ENCODE peak calls at places on chromosomes 13 and 19, in five cellular contexts. H is GM12878, I is SK-N-SH, K is HepG2, R is K562. X is an unnamed sample.

GRCh38 chr19:7595466-7596133 is at the start of gene CAMSAP3:
- DNase-seq in H (no peak), I (peak; percentile 90), K (peak; percentile 64), R (peak; percentile 56), X (peak; percentile 38)

GRCh38 chr13:43261018-43261417 is 237.6 kb downstream of the DNAJC15 start:
- DNase-seq in H (no peak), I (no peak), K (no peak), R (no peak), X (no peak)

GRCh38 chr19:50719566-50719965 is at the start of gene SHANK1:
- DNase-seq in H (no peak), I (peak; percentile 88), K (no peak), R (peak; percentile 40), X (no peak)

GRCh38 chr19:53977429-53977990 is 13.9 kb upstream of the CACNG6 start:
- DNase-seq in H (no peak), I (peak; percentile 81), K (peak; percentile 71), R (peak; percentile 75), X (peak; percentile 71)

GRCh38 chr19:29277107-29277506 is 64.2 kb upstream of the UQCRFS1 start:
- DNase-seq in H (peak; percentile 19), I (no peak), K (no peak), R (peak; percentile 27), X (no peak)

GRCh38 chr13:41976491-41976890 is 15.6 kb upstream of the VWA8 start:
- DNase-seq in H (no peak), I (no peak), K (no peak), R (no peak), X (no peak)

GRCh38 chr19:11168568-11168967 is 13.0 kb upstream of the SPC24 start:
- DNase-seq in H (no peak), I (no peak), K (no peak), R (no peak), X (no peak)

GRCh38 chr13:109670776-109671175 is 115.6 kb downstream of the IRS2 start:
- DNase-seq in H (no peak), I (no peak), K (no peak), R (no peak), X (no peak)

GRCh38 chr19:11196406-11197287 is 698 bp downstream of the KANK2 start:
- DNase-seq in H (no peak), I (peak; percentile 85), K (no peak), R (peak; percentile 69), X (no peak)

GRCh38 chr13:95192998-95193397 is 108.3 kb downstream of the ABCC4 start:
- DNase-seq in H (no peak), I (no peak), K (no peak), R (no peak), X (no peak)

GRCh38 chr19:49442793-49443365 is 1.6 kb upstream of the SLC17A7 start:
- DNase-seq in H (no peak), I (peak; percentile 91), K (peak; percentile 86), R (peak; percentile 91), X (no peak)

GRCh38 chr13:33153421-33154381 is 131.9 kb downstream of the STARD13 start:
- DNase-seq in H (no peak), I (no peak), K (peak; percentile 10), R (no peak), X (no peak)

GRCh38 chr13:46648166-46648607 is 95.2 kb downstream of the LRCH1 start:
- DNase-seq in H (no peak), I (no peak), K (peak; percentile 53), R (peak; percentile 4), X (no peak)

GRCh38 chr13:35512271-35512920 is 35.9 kb upstream of the MAB21L1 start:
- DNase-seq in H (no peak), I (no peak), K (no peak), R (no peak), X (peak; percentile 65)

GRCh38 chr13:21616205-21616604 is 12.2 kb upstream of the MICU2 start:
- DNase-seq in H (no peak), I (no peak), K (no peak), R (no peak), X (no peak)

GRCh38 chr19:40804783-40805242 is 5.8 kb downstream of the EGLN2 start:
- DNase-seq in H (no peak), I (no peak), K (no peak), R (no peak), X (no peak)

GRCh38 chr19:6424190-6424938 is at the start of gene KHSRP:
- DNase-seq in H (no peak), I (peak; percentile 98), K (no peak), R (peak; percentile 98), X (no peak)

GRCh38 chr13:110197471-110197870 is 109.5 kb downstream of the COL4A1 start:
- DNase-seq in H (no peak), I (no peak), K (no peak), R (no peak), X (no peak)

GRCh38 chr13:101415358-101416174 is 742 bp downstream of the NALCN start:
- DNase-seq in H (no peak), I (no peak), K (no peak), R (no peak), X (no peak)

GRCh38 chr19:50829801-50830200 is 3.6 kb downstream of the KLK15 start:
- DNase-seq in H (no peak), I (peak; percentile 70), K (no peak), R (no peak), X (no peak)

GRCh38 chr19:30686911-30687566 is 314.9 kb downstream of the ZNF536 start:
- DNase-seq in H (no peak), I (peak; percentile 45), K (no peak), R (no peak), X (no peak)
- TF ChIP-seq GABPA in H (no peak), I (no peak), K (no peak), R (no peak), X (no peak)

DNA sequence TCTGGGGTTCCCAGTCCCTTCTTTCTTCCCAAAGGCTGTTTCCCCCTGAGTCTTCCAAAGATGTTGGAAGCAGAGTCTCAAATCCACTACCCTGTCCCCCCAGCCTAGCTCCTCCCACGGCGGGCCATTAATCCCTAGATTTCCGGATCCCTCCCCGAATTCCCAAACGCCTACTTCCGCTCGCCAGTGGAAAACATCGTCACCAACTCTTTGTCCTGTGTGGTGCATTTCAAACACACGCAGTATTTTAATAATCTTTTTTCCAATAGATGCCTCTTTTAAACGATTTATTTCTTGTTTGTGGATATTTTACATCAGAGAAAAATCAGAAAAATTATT is 610 bp downstream of the ZNF791 start:
- DNase-seq in H (no peak), I (peak; percentile 81), K (peak; percentile 70), R (peak; percentile 49), X (no peak)
- TF ChIP-seq REST in H (no peak), I (peak; percentile 28), K (no peak), R (no peak), X (no peak)

DNA sequence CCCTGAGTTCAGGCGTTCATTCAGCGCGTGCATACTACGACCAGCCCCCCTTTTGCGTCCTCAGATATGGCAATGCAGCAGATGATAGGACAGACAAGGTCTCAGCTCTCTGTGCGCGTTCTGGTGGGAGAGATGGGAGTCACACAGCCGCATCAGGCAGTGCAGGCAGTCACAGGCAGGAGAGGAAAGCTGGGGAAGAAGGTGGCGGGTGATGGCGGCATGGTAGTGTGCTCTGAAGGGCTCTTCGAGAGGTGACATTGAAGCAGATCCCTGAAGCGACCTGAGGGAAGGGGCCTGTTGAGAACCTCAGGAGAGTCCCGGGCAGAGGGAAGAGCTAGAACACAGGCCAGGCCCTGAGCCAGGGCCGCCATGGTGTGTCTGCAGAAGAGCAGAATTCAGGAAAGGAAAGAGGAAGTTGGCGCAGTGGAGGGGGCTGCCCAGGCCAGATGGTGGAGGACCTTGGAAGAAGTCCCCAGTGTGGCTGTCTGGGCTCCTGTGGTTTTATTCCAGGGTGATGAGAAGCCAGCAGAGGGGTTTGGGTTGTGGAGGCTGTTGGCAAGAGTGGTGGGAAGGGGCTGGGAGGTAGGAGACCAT is 3.5 kb downstream of the USF2 start:
- DNase-seq in H (no peak), I (no peak), K (no peak), R (no peak), X (no peak)
- TF ChIP-seq GABPA in H (no peak), I (no peak), K (no peak), R (no peak), X (no peak)

GRCh38 chr19:1156830-1157615 is 17.0 kb downstream of the SBNO2 start:
- DNase-seq in H (no peak), I (no peak), K (no peak), R (no peak), X (no peak)
- TF ChIP-seq REST in H (no peak), I (no peak), K (no peak), R (no peak), X (no peak)

GRCh38 chr13:97344250-97345175 is 89.5 kb upstream of the RAP2A start:
- DNase-seq in H (no peak), I (peak; percentile 67), K (peak; percentile 62), R (peak; percentile 22), X (peak; percentile 46)
- TF ChIP-seq GABPA in H (no peak), I (no peak), K (no peak), R (no peak), X (no peak)

GRCh38 chr13:39370048-39370447 is 232.9 kb downstream of the LHFPL6 start:
- DNase-seq in H (no peak), I (no peak), K (no peak), R (no peak), X (no peak)

GRCh38 chr13:39373108-39373507 is 229.9 kb downstream of the LHFPL6 start:
- DNase-seq in H (no peak), I (no peak), K (no peak), R (no peak), X (no peak)

GRCh38 chr13:39369161-39369890 is 233.7 kb downstream of the LHFPL6 start:
- DNase-seq in H (no peak), I (no peak), K (no peak), R (no peak), X (no peak)

GRCh38 chr13:39374741-39375189 is 228.2 kb downstream of the LHFPL6 start:
- DNase-seq in H (no peak), I (no peak), K (no peak), R (no peak), X (no peak)

GRCh38 chr13:39370554-39370953 is 232.4 kb downstream of the LHFPL6 start:
- DNase-seq in H (no peak), I (no peak), K (no peak), R (no peak), X (no peak)
- TF ChIP-seq REST in H (no peak), I (no peak), K (no peak), R (no peak), X (no peak)

X was measured in HL-60.